ENCODE peak calls at places on chromosomes 6 and 20, in ten cellular contexts. P, R, S, L, B, I, G, F, O and C are unnamed samples.
A peak's percentile ranks its signal among the peaks of the same experiment; 100 is the strongest.

GRCh38 chr6:79713701-79714322 is 82.7 kb downstream of the SH3BGRL2 start:
- DNase-seq in B (peak; percentile 25), O (peak; percentile 17), P (peak; percentile 65), R (no peak), I (peak; percentile 58), S (peak; percentile 31), F (peak; percentile 3), G (peak; percentile 78), L (no peak), C (no peak)

GRCh38 chr20:2316847-2317495 is 21.2 kb downstream of the TGM3 start:
- DNase-seq in S (no peak), R (no peak), O (no peak), P (no peak), L (no peak), F (no peak), G (no peak), B (no peak), I (no peak), C (no peak)

GRCh38 chr6:81767163-81768000 is 14.9 kb upstream of the TENT5A start:
- DNase-seq in S (no peak), G (no peak), I (peak; percentile 68), F (no peak), L (peak; percentile 84), P (no peak), O (no peak), R (no peak), B (no peak), C (peak; percentile 71)

GRCh38 chr6:134512946-134513345 is 195.0 kb upstream of the SGK1 start:
- DNase-seq in R (no peak), I (no peak), S (no peak), P (no peak), F (no peak), G (no peak), L (no peak), B (no peak), O (no peak), C (peak; percentile 30)

GRCh38 chr6:16819752-16820151 is 58.5 kb upstream of the ATXN1 start:
- DNase-seq in R (no peak), P (no peak), O (no peak), I (peak; percentile 52), L (no peak), S (no peak), G (peak; percentile 20), F (no peak), B (no peak), C (no peak)

GRCh38 chr20:23419995-23420901 is 1.0 kb downstream of the NAPB start:
- DNase-seq in S (peak; percentile 56), L (peak; percentile 71), O (peak; percentile 43), P (peak; percentile 46), B (no peak), F (peak; percentile 50), G (peak; percentile 40), I (peak; percentile 58), R (no peak), C (peak; percentile 57)

GRCh38 chr6:2498224-2498623 is 252.5 kb downstream of the MYLK4 start:
- DNase-seq in F (no peak), P (no peak), B (no peak), R (peak; percentile 49), S (no peak), O (no peak), I (no peak), G (no peak), L (no peak), C (peak; percentile 45)

GRCh38 chr6:2546941-2547716 is 203.6 kb downstream of the MYLK4 start:
- DNase-seq in I (peak; percentile 35), G (no peak), S (no peak), O (no peak), F (no peak), L (no peak), B (no peak), P (no peak), R (no peak), C (no peak)

GRCh38 chr20:33766686-33767085 is 34.9 kb downstream of the ZNF341 start:
- DNase-seq in G (no peak), I (no peak), O (no peak), P (no peak), B (no peak), S (no peak), L (no peak), R (no peak), F (no peak), C (no peak)

GRCh38 chr6:81023007-81023582 is 729.4 kb downstream of the TENT5A start:
- DNase-seq in B (peak; percentile 15), F (no peak), S (no peak), I (peak; percentile 4), P (no peak), R (no peak), L (no peak), G (peak; percentile 62), O (no peak), C (no peak)

GRCh38 chr6:150857062-150857905 is 8.2 kb upstream of the MTHFD1L start:
- DNase-seq in S (no peak), O (no peak), I (peak; percentile 100), L (peak; percentile 96), B (no peak), P (no peak), R (no peak), G (no peak), F (no peak), C (peak; percentile 100)

GRCh38 chr6:4133941-4134838 is 1.2 kb downstream of the ECI2 start:
- DNase-seq in L (peak; percentile 11), R (no peak), G (peak; percentile 39), I (peak; percentile 25), P (peak; percentile 16), F (no peak), S (peak; percentile 15), B (peak; percentile 8), O (peak; percentile 21), C (no peak)

GRCh38 chr6:85468326-85468725 is 18.4 kb downstream of the NT5E start:
- DNase-seq in S (no peak), O (no peak), L (peak; percentile 59), P (no peak), F (no peak), R (no peak), I (no peak), G (no peak), B (no peak), C (no peak)

GRCh38 chr6:170135821-170136471 is 154.9 kb downstream of the DLL1 start:
- DNase-seq in F (no peak), G (no peak), S (no peak), L (no peak), B (no peak), R (no peak), I (no peak), O (no peak), P (no peak), C (no peak)